ENCODE peak calls at places on chromosomes 1 and 21, in four cellular contexts. P is HTR-8/SVneo, B is HEK293T, L is astrocyte of the spinal cord. J is an unnamed sample.

GRCh38 chr1:8797230-8797629 is 20.2 kb downstream of the RERE start:
- DNase-seq in P (no peak), B (no peak), L (no peak), J (peak)

GRCh38 chr1:9292361-9293240 is at the start of gene SPSB1:
- DNase-seq in P (peak), B (peak), L (peak), J (peak)

GRCh38 chr1:39102537-39103320 is 76.6 kb downstream of the NDUFS5 start:
- DNase-seq in P (no peak), B (peak), L (peak), J (peak)

GRCh38 chr1:66154394-66154793 is 361.7 kb downstream of the PDE4B start:
- DNase-seq in P (no peak), B (no peak), L (no peak), J (no peak)

GRCh38 chr1:155009221-155009711 is 6.7 kb downstream of the ZBTB7B start:
- DNase-seq in P (no peak), B (no peak), L (no peak), J (no peak)

GRCh38 chr1:93844262-93845045 is 34.6 kb downstream of the DNTTIP2 start:
- DNase-seq in P (peak), B (peak), L (peak), J (peak)

GRCh38 chr1:47681735-47682134 is 243.9 kb downstream of the FOXD2 start:
- DNase-seq in P (no peak), B (no peak), L (no peak), J (no peak)

GRCh38 chr1:29022615-29023014 is 101.1 kb downstream of the TMEM200B start:
- DNase-seq in P (no peak), B (no peak), L (no peak), J (no peak)

GRCh38 chr1:31020007-31020790 is 45.3 kb downstream of the PUM1 start:
- DNase-seq in P (no peak), B (no peak), L (no peak), J (no peak)

GRCh38 chr1:65114312-65114711 is 33.7 kb upstream of the AK4 start:
- DNase-seq in P (no peak), B (peak), L (peak), J (peak)

GRCh38 chr1:54110991-54111390 is 41.8 kb downstream of the CDCP2 start:
- DNase-seq in P (no peak), B (no peak), L (no peak), J (no peak)

GRCh38 chr1:35857830-35858229 is 25.2 kb upstream of the AGO1 start:
- DNase-seq in P (no peak), B (no peak), L (peak), J (peak)

GRCh38 chr1:111008031-111008430 is 44.3 kb upstream of the LRIF1 start:
- DNase-seq in P (no peak), B (no peak), L (no peak), J (no peak)

GRCh38 chr1:110227774-110228173 is 17.7 kb downstream of the KCNC4 start:
- DNase-seq in P (no peak), B (no peak), L (no peak), J (no peak)

GRCh38 chr21:34700605-34701004 is 31.8 kb downstream of the CLIC6 start:
- DNase-seq in P (no peak), B (no peak), L (no peak), J (no peak)

GRCh38 chr1:108502624-108503023 is 52.5 kb downstream of the NBPF6 start:
- DNase-seq in P (peak), B (no peak), L (peak), J (no peak)

GRCh38 chr1:203168256-203168786 is 7.3 kb downstream of the MYBPH start:
- DNase-seq in P (no peak), B (no peak), L (no peak), J (no peak)

GRCh38 chr1:23629728-23630290 is 61.8 kb upstream of the RPL11 start:
- DNase-seq in P (no peak), B (no peak), L (no peak), J (no peak)

GRCh38 chr1:229108598-229109201 is 162.2 kb upstream of the RAB4A start:
- DNase-seq in P (no peak), B (no peak), L (no peak), J (no peak)

GRCh38 chr1:87869563-87869962 is 540.9 kb downstream of the LMO4 start:
- DNase-seq in P (peak), B (no peak), L (peak), J (peak)

GRCh38 chr1:183185941-183186490 is at the start of gene LAMC2:
- DNase-seq in P (no peak), B (peak), L (peak), J (no peak)

GRCh38 chr21:34335316-34335715 is 28.5 kb upstream of the KCNE2 start:
- DNase-seq in P (no peak), B (no peak), L (no peak), J (no peak)

GRCh38 chr1:181127898-181128453 is 39.5 kb downstream of the IER5 start:
- DNase-seq in P (no peak), B (no peak), L (no peak), J (no peak)

GRCh38 chr1:48943826-48944225 is 167.1 kb upstream of the BEND5 start:
- DNase-seq in P (no peak), B (no peak), L (no peak), J (no peak)

GRCh38 chr1:183339556-183340167 is 78.5 kb downstream of the NMNAT2 start:
- DNase-seq in P (no peak), B (no peak), L (no peak), J (no peak)

GRCh38 chr1:45840704-45841103 is 37.3 kb downstream of the MAST2 start:
- DNase-seq in P (no peak), B (no peak), L (no peak), J (no peak)

GRCh38 chr1:41537257-41537656 is 52.8 kb upstream of the EDN2 start:
- DNase-seq in P (no peak), B (no peak), L (no peak), J (peak)

GRCh38 chr21:39564200-39564599 is 48.5 kb upstream of the B3GALT5 start:
- DNase-seq in P (no peak), B (no peak), L (no peak), J (no peak)

GRCh38 chr21:44914176-44914874 is 6.4 kb downstream of the ITGB2 start:
- DNase-seq in P (no peak), B (no peak), L (no peak), J (no peak)

GRCh38 chr21:31045841-31046240 is 7.6 kb upstream of the KRTAP19-8 start:
- DNase-seq in P (no peak), B (no peak), L (no peak), J (no peak)

GRCh38 chr1:153447498-153448170 is 12.8 kb downstream of the S100A7 start:
- DNase-seq in P (no peak), B (no peak), L (peak), J (no peak)

GRCh38 chr1:3313579-3313955 is 140.9 kb upstream of the ARHGEF16 start:
- DNase-seq in P (no peak), B (no peak), L (peak), J (peak)

GRCh38 chr1:60808676-60809075 is 273.7 kb upstream of the NFIA start:
- DNase-seq in P (no peak), B (no peak), L (no peak), J (no peak)

GRCh38 chr1:53274026-53274425 is 35.7 kb upstream of the MAGOH start:
- DNase-seq in P (no peak), B (no peak), L (no peak), J (no peak)

GRCh38 chr1:59523745-59524450 is 227.0 kb downstream of the FGGY start:
- DNase-seq in P (no peak), B (no peak), L (no peak), J (no peak)

GRCh38 chr1:113835686-113836290 is 23.5 kb upstream of the RSBN1 start:
- DNase-seq in P (no peak), B (peak), L (peak), J (peak)

J was measured in fibroblast of pulmonary artery.